ENCODE peak calls at places on chromosomes 13 and 19, in five cellular contexts. One of them, this sample, is unnamed.

GRCh38 chr19:49890349-49891311 is 6.1 kb downstream of the IL4I1 start:
- DNase-seq in HepG2: no peak
- DNase-seq in GM12878: no peak
- DNase-seq in K562: peak
- DNase-seq in H1: no peak
- DNase-seq in this sample: peak

GRCh38 chr19:2150794-2151338 is 500 bp downstream of the AP3D1 start:
- DNase-seq in K562: peak
- DNase-seq in HepG2: no peak
- DNase-seq in GM12878: no peak
- DNase-seq in H1: no peak
- DNase-seq in this sample: no peak

GRCh38 chr19:17121736-17122293 is 46.2 kb downstream of the MYO9B start:
- DNase-seq in HepG2: no peak
- DNase-seq in K562: no peak
- DNase-seq in GM12878: no peak
- DNase-seq in H1: no peak
- DNase-seq in this sample: no peak

GRCh38 chr19:4327252-4327876 is 11.3 kb downstream of the STAP2 start:
- DNase-seq in GM12878: no peak
- DNase-seq in H1: peak
- DNase-seq in K562: peak
- DNase-seq in HepG2: no peak
- DNase-seq in this sample: peak

GRCh38 chr13:97726664-97727235 is 226.7 kb upstream of the IPO5 start:
- DNase-seq in GM12878: no peak
- DNase-seq in K562: no peak
- DNase-seq in H1: no peak
- DNase-seq in HepG2: no peak
- DNase-seq in this sample: no peak

GRCh38 chr19:23071087-23071511 is 45.7 kb upstream of the ZNF730 start:
- DNase-seq in HepG2: no peak
- DNase-seq in K562: no peak
- DNase-seq in GM12878: no peak
- DNase-seq in H1: no peak
- DNase-seq in this sample: peak

GRCh38 chr19:11560404-11560988 is 1.5 kb upstream of the ELOF1 start:
- DNase-seq in GM12878: peak
- DNase-seq in HepG2: peak
- DNase-seq in K562: peak
- DNase-seq in H1: no peak
- DNase-seq in this sample: peak

GRCh38 chr13:67200183-67200582 is 30.0 kb downstream of the PCDH9 start:
- DNase-seq in H1: no peak
- DNase-seq in HepG2: no peak
- DNase-seq in K562: no peak
- DNase-seq in GM12878: no peak
- DNase-seq in this sample: no peak

GRCh38 chr13:28492527-28493367 is 2.2 kb downstream of the FLT1 start:
- DNase-seq in H1: no peak
- DNase-seq in HepG2: no peak
- DNase-seq in K562: no peak
- DNase-seq in GM12878: peak
- DNase-seq in this sample: no peak

GRCh38 chr19:13054605-13055212 is 47.9 kb downstream of the LYL1 start:
- DNase-seq in HepG2: no peak
- DNase-seq in H1: no peak
- DNase-seq in GM12878: no peak
- DNase-seq in K562: no peak
- DNase-seq in this sample: no peak

GRCh38 chr13:34361528-34361927 is 543.6 kb downstream of the RFC3 start:
- DNase-seq in GM12878: no peak
- DNase-seq in K562: no peak
- DNase-seq in HepG2: no peak
- DNase-seq in H1: no peak
- DNase-seq in this sample: no peak

GRCh38 chr13:100646030-100646673 is 28.4 kb downstream of the TMTC4 start:
- DNase-seq in K562: peak
- DNase-seq in GM12878: no peak
- DNase-seq in HepG2: peak
- DNase-seq in H1: no peak
- DNase-seq in this sample: peak

GRCh38 chr13:48043789-48044503 is 6.4 kb downstream of the NUDT15 start:
- DNase-seq in H1: no peak
- DNase-seq in K562: no peak
- DNase-seq in GM12878: no peak
- DNase-seq in HepG2: no peak
- DNase-seq in this sample: no peak

GRCh38 chr19:55289117-55289796 is 5.5 kb downstream of the BRSK1 start:
- DNase-seq in K562: no peak
- DNase-seq in GM12878: no peak
- DNase-seq in HepG2: no peak
- DNase-seq in H1: no peak
- DNase-seq in this sample: no peak

GRCh38 chr19:55283548-55284393 is at the start of gene BRSK1:
- DNase-seq in H1: no peak
- DNase-seq in GM12878: no peak
- DNase-seq in HepG2: no peak
- DNase-seq in K562: peak
- DNase-seq in this sample: peak

GRCh38 chr19:55287361-55288079 is 3.7 kb downstream of the BRSK1 start:
- DNase-seq in GM12878: no peak
- DNase-seq in K562: no peak
- DNase-seq in HepG2: no peak
- DNase-seq in H1: no peak
- DNase-seq in this sample: no peak

GRCh38 chr19:55284405-55285058 is 735 bp downstream of the BRSK1 start:
- DNase-seq in GM12878: no peak
- DNase-seq in H1: no peak
- DNase-seq in K562: no peak
- DNase-seq in HepG2: no peak
- DNase-seq in this sample: peak

DNA sequence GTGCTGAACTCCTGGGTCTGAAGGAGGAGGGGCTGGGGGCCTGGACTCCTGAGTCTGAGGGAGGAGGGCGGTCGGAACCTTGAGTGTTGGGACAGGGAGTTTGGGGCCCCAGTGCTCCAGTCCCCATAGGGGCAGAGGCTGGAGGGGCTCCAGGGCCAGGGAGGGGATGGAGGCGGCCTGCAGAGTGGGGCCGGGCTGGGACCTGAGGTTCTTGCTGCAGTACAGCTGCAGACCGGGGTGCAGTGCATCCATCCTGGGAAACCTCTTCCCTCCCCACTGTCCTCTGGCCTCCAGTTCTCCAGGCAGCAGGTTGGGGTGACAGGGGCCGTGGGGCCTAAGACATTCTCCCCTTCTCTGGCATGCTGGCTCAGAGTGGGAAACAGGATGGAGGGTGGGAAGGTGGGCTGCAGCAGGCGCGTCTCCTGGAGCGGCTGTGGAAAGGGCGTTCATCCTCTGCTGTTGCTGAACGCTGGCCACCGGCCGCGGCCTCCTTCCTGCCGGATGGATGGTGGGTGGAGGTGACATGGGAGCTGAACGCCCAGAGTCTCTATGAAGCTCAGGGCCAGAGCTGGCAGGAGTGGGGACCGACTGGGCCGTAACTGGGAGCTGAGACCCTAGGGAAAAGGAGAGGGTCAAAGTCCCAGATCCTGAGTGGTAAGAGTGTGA is 1.6 kb downstream of the BRSK1 start:
- DNase-seq in HepG2: no peak
- DNase-seq in H1: no peak
- DNase-seq in K562: no peak
- DNase-seq in GM12878: no peak
- DNase-seq in this sample: no peak
- TF ChIP-seq ATF2 in HepG2: no peak
- TF ChIP-seq ATF2 in H1: no peak
- TF ChIP-seq ATF2 in K562: no peak
- TF ChIP-seq ATF2 in GM12878: no peak
- TF ChIP-seq ATF2 in this sample: no peak

DNA sequence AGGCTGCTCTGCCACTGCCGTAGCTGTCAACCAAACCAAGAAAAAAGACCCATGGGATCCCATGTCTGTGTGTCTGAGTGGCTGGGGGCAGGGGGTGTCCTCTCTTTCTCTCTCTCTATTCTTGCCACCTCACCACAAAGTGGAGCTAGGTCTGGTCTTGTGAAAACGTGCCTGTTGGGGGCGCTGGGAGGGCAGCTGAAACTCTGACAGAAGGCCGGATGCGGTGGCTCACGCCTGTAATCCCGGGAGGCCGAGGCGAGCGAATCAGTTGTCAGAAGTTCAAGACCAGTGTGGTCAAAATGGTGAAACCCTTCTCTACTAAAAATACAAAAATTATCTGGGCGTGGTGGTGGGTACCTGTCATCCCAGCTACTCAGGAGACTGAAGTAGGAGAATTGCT is 29.2 kb downstream of the ZNF146 start:
- DNase-seq in GM12878: no peak
- DNase-seq in HepG2: no peak
- DNase-seq in H1: no peak
- DNase-seq in K562: no peak
- DNase-seq in this sample: peak
- TF ChIP-seq ATF2 in GM12878: no peak
- TF ChIP-seq ATF2 in HepG2: no peak
- TF ChIP-seq ATF2 in H1: no peak
- TF ChIP-seq ATF2 in K562: no peak
- TF ChIP-seq ATF2 in this sample: no peak

GRCh38 chr13:30192320-30193093 is 114.8 kb downstream of the KATNAL1 start:
- DNase-seq in K562: no peak
- DNase-seq in HepG2: no peak
- DNase-seq in GM12878: peak
- DNase-seq in H1: no peak
- DNase-seq in this sample: no peak

GRCh38 chr13:30193279-30194234 is 113.8 kb downstream of the KATNAL1 start:
- DNase-seq in GM12878: peak
- DNase-seq in H1: no peak
- DNase-seq in K562: no peak
- DNase-seq in HepG2: no peak
- DNase-seq in this sample: no peak

GRCh38 chr13:30196025-30196424 is 111.3 kb downstream of the KATNAL1 start:
- DNase-seq in GM12878: no peak
- DNase-seq in HepG2: no peak
- DNase-seq in K562: no peak
- DNase-seq in H1: peak
- DNase-seq in this sample: peak

GRCh38 chr13:30194906-30195305 is 112.4 kb downstream of the KATNAL1 start:
- DNase-seq in GM12878: no peak
- DNase-seq in K562: no peak
- DNase-seq in HepG2: no peak
- DNase-seq in H1: no peak
- DNase-seq in this sample: no peak

GRCh38 chr13:30191491-30192100 is 115.8 kb downstream of the KATNAL1 start:
- DNase-seq in GM12878: no peak
- DNase-seq in H1: no peak
- DNase-seq in HepG2: no peak
- DNase-seq in K562: no peak
- DNase-seq in this sample: no peak
- TF ChIP-seq ATF2 in GM12878: no peak
- TF ChIP-seq ATF2 in H1: no peak
- TF ChIP-seq ATF2 in HepG2: no peak
- TF ChIP-seq ATF2 in K562: no peak
- TF ChIP-seq ATF2 in this sample: no peak

DNA sequence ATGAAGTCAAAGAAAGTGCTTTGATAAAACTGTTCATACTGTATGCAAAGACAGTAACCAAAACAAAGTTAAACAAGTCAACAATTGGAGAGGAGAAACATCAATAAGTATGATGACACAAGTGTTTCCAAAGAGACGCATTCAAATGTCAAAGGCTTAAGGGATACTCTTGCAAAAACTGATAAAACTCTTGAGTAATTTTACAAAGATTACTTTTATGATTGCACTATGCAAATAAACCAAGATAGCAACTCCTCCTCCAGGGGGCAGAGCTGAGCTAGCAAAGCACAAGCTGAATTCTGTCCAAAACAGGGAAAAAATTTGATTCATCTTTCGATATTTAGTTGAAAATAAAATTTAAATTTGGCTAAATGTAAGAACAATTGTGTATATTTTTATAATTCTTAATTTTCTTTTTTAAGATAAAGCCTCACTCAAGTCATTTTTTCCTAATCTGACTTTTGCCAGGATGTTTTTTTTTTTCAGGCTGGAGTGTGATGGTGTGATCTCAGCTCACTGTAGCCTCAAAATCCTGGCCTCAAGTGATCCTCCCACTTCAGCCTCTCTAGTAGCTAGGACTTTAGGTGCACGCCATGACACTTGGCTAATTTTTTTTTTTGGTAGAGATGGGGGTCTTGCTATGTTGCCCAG is 84.0 kb downstream of the MZT1 start:
- DNase-seq in HepG2: peak
- DNase-seq in GM12878: no peak
- DNase-seq in H1: no peak
- DNase-seq in K562: peak
- DNase-seq in this sample: peak
- TF ChIP-seq ATF2 in HepG2: no peak
- TF ChIP-seq ATF2 in GM12878: no peak
- TF ChIP-seq ATF2 in H1: no peak
- TF ChIP-seq ATF2 in K562: no peak
- TF ChIP-seq ATF2 in this sample: no peak

GRCh38 chr13:45598597-45598996 is 16.9 kb downstream of the ERICH6B start:
- DNase-seq in K562: no peak
- DNase-seq in H1: no peak
- DNase-seq in GM12878: no peak
- DNase-seq in HepG2: no peak
- DNase-seq in this sample: no peak
- TF ChIP-seq ATF2 in K562: no peak
- TF ChIP-seq ATF2 in H1: no peak
- TF ChIP-seq ATF2 in GM12878: no peak
- TF ChIP-seq ATF2 in HepG2: no peak
- TF ChIP-seq ATF2 in this sample: no peak

DNA sequence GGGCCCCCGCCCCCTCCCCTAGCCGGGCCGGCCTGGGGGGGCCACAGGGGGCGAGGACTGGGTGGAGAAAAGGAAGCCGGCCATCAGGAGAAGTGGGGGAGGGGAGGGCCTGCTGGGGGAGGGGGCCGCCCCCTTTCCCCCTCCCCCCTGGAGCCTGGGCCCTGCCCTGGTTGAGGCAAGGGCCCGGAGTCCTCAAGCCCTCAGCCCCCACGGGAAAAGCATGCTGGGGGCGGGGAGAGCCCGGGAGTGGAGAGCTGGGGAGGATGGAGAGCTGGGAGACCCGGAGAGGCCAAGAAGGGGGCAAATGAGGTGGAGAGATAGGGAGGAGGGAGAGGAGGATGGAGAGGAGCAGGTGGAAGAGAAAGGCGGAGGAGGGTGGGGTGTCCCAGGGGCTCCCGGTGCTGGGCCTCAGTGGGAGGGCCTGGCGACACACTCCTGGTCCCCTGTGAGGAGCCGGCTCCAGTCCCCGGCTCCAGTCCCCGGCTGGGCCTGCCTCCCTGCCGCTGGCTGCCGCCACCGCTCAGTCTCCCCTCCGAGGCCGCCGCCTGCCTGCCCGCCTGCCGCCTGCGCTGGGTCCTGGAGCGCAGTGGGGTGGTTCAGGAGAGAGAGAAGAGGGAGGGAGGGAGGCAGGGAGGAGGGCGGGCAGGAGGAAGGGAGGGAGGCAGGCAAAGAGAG is at the start of gene GRIK5:
- DNase-seq in H1: no peak
- DNase-seq in HepG2: no peak
- DNase-seq in K562: no peak
- DNase-seq in GM12878: no peak
- DNase-seq in this sample: peak
- TF ChIP-seq ATF2 in H1: no peak
- TF ChIP-seq ATF2 in HepG2: no peak
- TF ChIP-seq ATF2 in K562: no peak
- TF ChIP-seq ATF2 in GM12878: no peak
- TF ChIP-seq ATF2 in this sample: no peak

GRCh38 chr19:10118960-10119359 is 739 bp downstream of the EIF3G start:
- DNase-seq in GM12878: no peak
- DNase-seq in HepG2: no peak
- DNase-seq in K562: no peak
- DNase-seq in H1: no peak
- DNase-seq in this sample: no peak
- TF ChIP-seq ATF2 in GM12878: no peak
- TF ChIP-seq ATF2 in HepG2: no peak
- TF ChIP-seq ATF2 in K562: no peak
- TF ChIP-seq ATF2 in H1: no peak
- TF ChIP-seq ATF2 in this sample: no peak

This sample was measured in WTC11.